ENCODE peak calls at places on chromosome 14, in nine cellular contexts. A is upper lobe of right lung, R is BJ, B is cardiac fibroblast, S is fibroblast of mammary gland, U is astrocyte, E is right atrium auricular region, T is H1, M is choroid plexus epithelial cell. F is an unnamed sample.

GRCh38 chr14:21536395-21537087 is 10.4 kb upstream of the SALL2 start:
- DNase-seq in A (no peak), R (no peak), B (no peak), S (no peak), U (no peak), E (no peak), T (no peak), M (no peak), F (no peak)

GRCh38 chr14:93042968-93043940 is 72.5 kb downstream of the ITPK1 start:
- DNase-seq in A (peak), R (peak), B (peak), S (peak), U (peak), E (peak), T (no peak), M (peak), F (peak)

GRCh38 chr14:21087294-21088091 is 11.0 kb downstream of the ZNF219 start:
- DNase-seq in A (no peak), R (peak), B (peak), S (peak), U (peak), E (peak), T (no peak), M (peak), F (peak)

GRCh38 chr14:87334997-87335675 is 657.8 kb downstream of the GALC start:
- DNase-seq in A (no peak), R (no peak), B (no peak), S (peak), U (no peak), E (no peak), T (no peak), M (no peak), F (peak)

GRCh38 chr14:94045563-94046345 is 19.6 kb downstream of the OTUB2 start:
- DNase-seq in A (peak), R (no peak), B (no peak), S (no peak), U (no peak), E (no peak), T (no peak), M (no peak), F (no peak)

GRCh38 chr14:94322648-94323570 is at the start of gene SERPINA6:
- DNase-seq in A (no peak), R (no peak), B (peak), S (peak), U (peak), E (peak), T (no peak), M (peak), F (peak)

GRCh38 chr14:52380294-52380693 is 66.2 kb downstream of the PTGER2 start:
- DNase-seq in A (no peak), R (no peak), B (peak), S (peak), U (peak), E (no peak), T (no peak), M (peak), F (peak)

GRCh38 chr14:90979451-90979850 is 81.0 kb downstream of the RPS6KA5 start:
- DNase-seq in A (no peak), R (no peak), B (no peak), S (no peak), U (no peak), E (no peak), T (no peak), M (no peak), F (peak)

GRCh38 chr14:20934148-20934762 is 21.0 kb upstream of the RNASE2 start:
- DNase-seq in A (peak), R (no peak), B (peak), S (peak), U (no peak), E (peak), T (peak), M (peak), F (peak)

GRCh38 chr14:51622376-51622775 is 29.3 kb upstream of the FRMD6 start:
- DNase-seq in A (no peak), R (no peak), B (no peak), S (no peak), U (no peak), E (no peak), T (no peak), M (no peak), F (no peak)

GRCh38 chr14:38255408-38255672 is 553 bp downstream of the CLEC14A start:
- DNase-seq in A (peak), R (no peak), B (no peak), S (no peak), U (peak), E (no peak), T (no peak), M (peak), F (peak)

GRCh38 chr14:20498622-20499021 is 6.7 kb upstream of the RNASE10 start:
- DNase-seq in A (no peak), R (no peak), B (no peak), S (no peak), U (no peak), E (no peak), T (no peak), M (no peak), F (no peak)

GRCh38 chr14:34128665-34129064 is 177.8 kb upstream of the EGLN3 start:
- DNase-seq in A (no peak), R (no peak), B (no peak), S (no peak), U (no peak), E (no peak), T (no peak), M (no peak), F (no peak)

GRCh38 chr14:59904184-59904583 is 15.8 kb upstream of the LRRC9 start:
- DNase-seq in A (no peak), R (no peak), B (no peak), S (no peak), U (no peak), E (no peak), T (no peak), M (no peak), F (no peak)

GRCh38 chr14:62654641-62655040 is 390.6 kb downstream of the KCNH5 start:
- DNase-seq in A (no peak), R (no peak), B (peak), S (peak), U (peak), E (no peak), T (no peak), M (peak), F (peak)

GRCh38 chr14:103867020-103867419 is 19.6 kb upstream of the PPP1R13B start:
- DNase-seq in A (no peak), R (no peak), B (no peak), S (no peak), U (no peak), E (no peak), T (no peak), M (no peak), F (no peak)

GRCh38 chr14:57485635-57486034 is 8.0 kb downstream of the CCDC198 start:
- DNase-seq in A (no peak), R (no peak), B (no peak), S (no peak), U (no peak), E (no peak), T (no peak), M (no peak), F (no peak)

GRCh38 chr14:49512147-49512551 is 74.0 kb downstream of the RPS29 start:
- DNase-seq in A (no peak), R (peak), B (peak), S (peak), U (peak), E (no peak), T (no peak), M (peak), F (peak)

GRCh38 chr14:21070610-21071224 is 613 bp downstream of the ARHGEF40 start:
- DNase-seq in A (no peak), R (no peak), B (peak), S (peak), U (peak), E (no peak), T (no peak), M (peak), F (peak)

GRCh38 chr14:74860899-74861733 is 14.8 kb downstream of the PROX2 start:
- DNase-seq in A (peak), R (no peak), B (peak), S (peak), U (peak), E (peak), T (peak), M (peak), F (peak)

GRCh38 chr14:104650981-104651875 is 38.2 kb upstream of the INF2 start:
- DNase-seq in A (no peak), R (no peak), B (no peak), S (no peak), U (no peak), E (no peak), T (no peak), M (no peak), F (no peak)

GRCh38 chr14:75229923-75230792 is 48.5 kb upstream of the FOS start:
- DNase-seq in A (peak), R (no peak), B (peak), S (peak), U (peak), E (no peak), T (no peak), M (peak), F (no peak)

GRCh38 chr14:85319998-85320397 is 209.9 kb upstream of the FLRT2 start:
- DNase-seq in A (no peak), R (peak), B (peak), S (peak), U (peak), E (no peak), T (no peak), M (peak), F (peak)

GRCh38 chr14:47863441-47863840 is 188.0 kb upstream of the MDGA2 start:
- DNase-seq in A (no peak), R (no peak), B (no peak), S (no peak), U (no peak), E (no peak), T (no peak), M (no peak), F (no peak)

GRCh38 chr14:20632448-20632830 is 9.1 kb downstream of the OR6S1 start:
- DNase-seq in A (no peak), R (no peak), B (no peak), S (no peak), U (no peak), E (no peak), T (no peak), M (no peak), F (no peak)

GRCh38 chr14:100419856-100420255 is 96.7 kb downstream of the SLC25A47 start:
- DNase-seq in A (no peak), R (no peak), B (no peak), S (no peak), U (no peak), E (no peak), T (no peak), M (no peak), F (no peak)

GRCh38 chr14:33943081-33943480 is 7.8 kb downstream of the EGLN3 start:
- DNase-seq in A (no peak), R (no peak), B (no peak), S (no peak), U (no peak), E (no peak), T (no peak), M (no peak), F (no peak)

GRCh38 chr14:68418192-68419118 is 374.4 kb downstream of the ZFP36L1 start:
- DNase-seq in A (no peak), R (no peak), B (no peak), S (no peak), U (no peak), E (no peak), T (no peak), M (no peak), F (no peak)

GRCh38 chr14:104554088-104554607 is 25.4 kb upstream of the C14orf180 start:
- DNase-seq in A (peak), R (no peak), B (no peak), S (no peak), U (no peak), E (no peak), T (no peak), M (no peak), F (no peak)

GRCh38 chr14:106489112-106489881 is 962.9 kb downstream of the TMEM121 start:
- DNase-seq in A (no peak), R (no peak), B (no peak), S (no peak), U (no peak), E (no peak), T (no peak), M (no peak), F (no peak)

GRCh38 chr14:92122351-92122677 is 545 bp downstream of the CPSF2 start:
- DNase-seq in A (no peak), R (no peak), B (peak), S (peak), U (peak), E (no peak), T (no peak), M (peak), F (peak)

GRCh38 chr14:54564799-54565235 is 2.1 kb upstream of the SAMD4A start:
- DNase-seq in A (no peak), R (no peak), B (peak), S (peak), U (peak), E (no peak), T (no peak), M (peak), F (peak)

GRCh38 chr14:56357478-56357877 is 222.1 kb upstream of the TMEM260 start:
- DNase-seq in A (no peak), R (no peak), B (peak), S (no peak), U (no peak), E (no peak), T (no peak), M (no peak), F (no peak)

DNA sequence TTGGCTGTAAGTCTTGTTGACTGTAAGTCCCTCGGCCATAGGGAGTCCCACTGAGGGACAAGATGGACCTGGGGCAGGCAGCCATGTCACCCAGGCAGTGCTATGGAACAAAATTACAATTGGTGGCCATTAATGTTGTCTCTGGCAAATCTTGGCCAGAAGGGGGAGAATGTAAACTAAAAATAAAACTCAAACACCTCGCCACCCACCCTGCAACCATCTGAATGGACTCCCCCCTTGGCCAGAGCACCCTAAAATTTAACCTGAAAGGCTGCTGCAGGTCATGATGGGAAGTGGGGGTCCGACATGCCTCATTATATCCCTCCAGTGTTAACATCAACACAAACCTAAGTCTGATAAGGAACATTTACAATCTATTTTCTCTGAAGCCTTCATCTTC is 8.2 kb downstream of the SLC22A17 start:
- DNase-seq in A (no peak), R (no peak), B (no peak), S (no peak), U (no peak), E (no peak), T (no peak), M (no peak), F (no peak)
- TF ChIP-seq CTCF in A (no peak), R (peak), B (no peak), S (no peak), U (no peak), E (no peak), T (no peak), M (peak), F (no peak)

GRCh38 chr14:88790501-88791251 is 2.1 kb downstream of the EML5 start:
- DNase-seq in A (no peak), R (no peak), B (no peak), S (no peak), U (no peak), E (no peak), T (no peak), M (no peak), F (no peak)

GRCh38 chr14:88792572-88793258 is at the start of gene EML5:
- DNase-seq in A (peak), R (peak), B (peak), S (peak), U (peak), E (peak), T (peak), M (peak), F (peak)

GRCh38 chr14:88791629-88792571 is 853 bp downstream of the EML5 start:
- DNase-seq in A (peak), R (no peak), B (no peak), S (no peak), U (no peak), E (no peak), T (no peak), M (no peak), F (no peak)

GRCh38 chr14:88791252-88791621 is 1.5 kb downstream of the EML5 start:
- DNase-seq in A (no peak), R (no peak), B (no peak), S (no peak), U (no peak), E (no peak), T (no peak), M (no peak), F (no peak)

GRCh38 chr14:88793259-88793625 is 489 bp upstream of the EML5 start:
- DNase-seq in A (no peak), R (no peak), B (no peak), S (no peak), U (no peak), E (no peak), T (no peak), M (no peak), F (no peak)
- H3K4me3 ChIP-seq in A (peak), R (peak), B (peak), S (peak), U (peak), E (peak), T (peak), M (peak), F (peak)

GRCh38 chr14:64952598-64953309 is 10.2 kb upstream of the GPX2 start:
- DNase-seq in A (no peak), R (no peak), B (no peak), S (no peak), U (no peak), E (no peak), T (no peak), M (peak), F (no peak)
- TF ChIP-seq CTCF in A (no peak), R (no peak), B (no peak), S (no peak), U (no peak), E (no peak), T (peak), M (peak), F (no peak)

DNA sequence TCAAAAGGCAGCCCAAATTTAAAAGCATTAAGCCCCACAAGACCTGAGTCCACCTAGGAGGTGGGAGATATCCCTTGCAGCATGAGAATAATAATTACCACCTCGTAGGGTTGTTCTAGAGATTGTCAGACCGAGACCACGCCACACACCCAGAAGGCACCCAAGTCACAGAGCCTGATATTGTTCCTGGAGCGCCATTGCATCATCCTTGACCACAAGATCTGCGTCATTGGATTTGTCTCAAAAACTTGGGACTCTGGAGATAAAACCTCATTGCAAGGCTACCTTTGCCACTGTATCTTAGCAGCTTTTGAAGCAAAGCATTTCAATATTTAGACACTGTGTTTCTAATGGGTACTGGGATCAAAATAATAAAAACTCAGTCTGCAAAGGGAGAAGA is 29.4 kb upstream of the PPP2R5C start:
- DNase-seq in A (no peak), R (no peak), B (no peak), S (peak), U (no peak), E (no peak), T (no peak), M (peak), F (no peak)
- H3K4me3 ChIP-seq in A (peak), R (no peak), B (no peak), S (no peak), U (no peak), E (no peak), T (no peak), M (no peak), F (no peak)

GRCh38 chr14:61346793-61347192 is 25.4 kb downstream of the PRKCH start:
- DNase-seq in A (no peak), R (no peak), B (peak), S (no peak), U (no peak), E (no peak), T (no peak), M (no peak), F (peak)
- TF ChIP-seq CTCF in A (no peak), R (no peak), B (no peak), S (no peak), U (no peak), E (no peak), T (no peak), M (no peak), F (no peak)

GRCh38 chr14:96051642-96052540 is 12.7 kb downstream of the C14orf132 start:
- DNase-seq in A (no peak), R (no peak), B (no peak), S (no peak), U (no peak), E (no peak), T (no peak), M (no peak), F (no peak)
- H3K4me3 ChIP-seq in A (no peak), R (no peak), B (no peak), S (no peak), U (no peak), E (no peak), T (no peak), M (no peak), F (no peak)

GRCh38 chr14:31543969-31544799 is 17.0 kb upstream of the NUBPL start:
- DNase-seq in A (no peak), R (no peak), B (peak), S (peak), U (no peak), E (no peak), T (no peak), M (peak), F (peak)
- TF ChIP-seq CTCF in A (peak), R (peak), B (peak), S (peak), U (peak), E (no peak), T (peak), M (peak), F (peak)

DNA sequence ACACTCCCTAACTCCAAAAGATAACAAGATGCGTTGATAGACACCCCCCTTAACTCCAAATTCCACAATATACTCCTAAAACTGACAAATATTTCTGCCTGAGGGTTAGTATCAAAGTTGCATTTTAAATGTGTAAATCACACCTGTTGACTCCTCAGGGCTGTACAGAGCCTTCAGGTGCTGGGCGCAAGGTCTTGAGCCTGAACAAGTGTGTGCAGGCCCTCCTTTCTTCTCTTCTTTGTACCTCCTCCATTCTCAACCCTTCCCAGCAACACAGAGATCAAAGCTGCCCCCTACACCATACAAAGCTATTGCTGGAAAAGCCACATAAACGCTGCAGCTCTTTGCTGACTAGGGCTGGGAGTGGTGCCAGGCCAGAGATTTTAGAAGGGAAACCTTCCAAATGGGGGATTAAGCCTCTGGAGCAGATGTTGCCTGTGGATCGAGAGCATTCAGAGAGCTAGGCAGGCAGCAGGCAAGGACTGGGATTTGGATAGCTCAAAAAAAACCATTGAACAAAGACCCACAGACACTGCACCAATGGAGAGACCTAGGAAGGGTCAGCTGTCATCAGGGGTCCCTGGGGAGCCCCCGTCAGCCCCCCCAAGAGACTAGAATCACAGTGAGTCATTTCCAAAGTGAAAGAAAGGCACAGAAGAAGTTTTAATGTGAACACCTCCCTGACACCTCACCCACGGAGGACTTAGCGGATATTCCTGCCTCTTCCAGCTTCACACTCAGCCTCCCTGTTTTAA is 18.3 kb upstream of the SUSD6 start:
- DNase-seq in A (no peak), R (no peak), B (peak), S (peak), U (peak), E (peak), T (no peak), M (peak), F (no peak)
- H3K4me3 ChIP-seq in A (no peak), R (no peak), B (peak), S (no peak), U (no peak), E (no peak), T (no peak), M (no peak), F (peak)

F was measured in foreskin fibroblast.